ENCODE peak calls at places on chromosomes 4 and X, in five cellular contexts. A, T, M, Z and F are unnamed samples.

GRCh38 chrX:126137899-126138298 is 28.2 kb downstream of the DCAF12L2 start:
- DNase-seq in A (no peak), T (no peak), Z (no peak), M (peak), F (no peak)

GRCh38 chr4:129037093-129037492 is 56.2 kb downstream of the SCLT1 start:
- DNase-seq in T (no peak), M (no peak), Z (no peak), A (peak), F (no peak)

GRCh38 chr4:22473268-22473667 is 42.6 kb downstream of the ADGRA3 start:
- DNase-seq in Z (no peak), M (no peak), A (peak), T (peak), F (peak)

GRCh38 chr4:72418458-72418857 is 150.6 kb downstream of the ADAMTS3 start:
- DNase-seq in Z (peak), A (peak), T (no peak), M (peak), F (peak)

GRCh38 chrX:13938053-13938765 is 91.5 kb downstream of the GEMIN8 start:
- DNase-seq in T (no peak), M (peak), A (no peak), Z (no peak), F (no peak)

GRCh38 chr4:306551-306961 is 1.3 kb upstream of the ZNF732 start:
- DNase-seq in T (no peak), M (no peak), Z (no peak), A (no peak), F (no peak)

GRCh38 chr4:54658321-54659093 is 750 bp downstream of the KIT start:
- DNase-seq in Z (no peak), A (peak), M (peak), T (no peak), F (peak)

GRCh38 chrX:110087485-110088356 is 84.8 kb downstream of the TMEM164 start:
- DNase-seq in Z (peak), T (peak), M (peak), A (peak), F (peak)

GRCh38 chr4:62342346-62342745 is 1142.2 kb downstream of the ADGRL3 start:
- DNase-seq in A (no peak), M (no peak), Z (no peak), T (no peak), F (no peak)

GRCh38 chr4:122674371-122674770 is 53.5 kb upstream of the IL21 start:
- DNase-seq in A (no peak), T (no peak), Z (no peak), M (no peak), F (peak)

GRCh38 chrX:72100824-72101351 is 30.8 kb downstream of the RTL5 start:
- DNase-seq in Z (no peak), A (no peak), T (no peak), M (no peak), F (no peak)

GRCh38 chr4:41028392-41029076 is 185.8 kb downstream of the APBB2 start:
- DNase-seq in T (no peak), M (no peak), Z (no peak), A (peak), F (peak)

GRCh38 chrX:139091878-139092277 is 380.4 kb upstream of the FGF13 start:
- DNase-seq in A (no peak), T (no peak), Z (no peak), M (no peak), F (no peak)

GRCh38 chr4:160514126-160514525 is 1411.2 kb downstream of the RAPGEF2 start:
- DNase-seq in Z (no peak), T (no peak), A (no peak), M (no peak), F (no peak)

GRCh38 chr4:38007645-38008044 is 47.4 kb downstream of the PTTG2 start:
- DNase-seq in A (no peak), Z (no peak), T (no peak), M (no peak), F (no peak)

GRCh38 chr4:138560448-138560847 is 318.3 kb upstream of the SLC7A11 start:
- DNase-seq in A (no peak), Z (no peak), M (no peak), T (no peak), F (no peak)

GRCh38 chr4:7719354-7720174 is 220.1 kb downstream of the AFAP1 start:
- DNase-seq in Z (no peak), A (peak), M (peak), T (no peak), F (peak)

GRCh38 chr4:182876427-182876826 is 40.8 kb downstream of the DCTD start:
- DNase-seq in A (no peak), T (no peak), Z (no peak), M (no peak), F (no peak)

GRCh38 chr4:19130836-19131235 is 1109.3 kb upstream of the LCORL start:
- DNase-seq in A (peak), Z (peak), T (no peak), M (no peak), F (no peak)

GRCh38 chr4:87497141-87497540 is 32.0 kb downstream of the SPARCL1 start:
- DNase-seq in T (no peak), M (no peak), Z (no peak), A (no peak), F (no peak)

GRCh38 chrX:39133971-39134370 is 332.7 kb downstream of the MID1IP1 start:
- DNase-seq in Z (no peak), T (no peak), A (no peak), M (no peak), F (no peak)

GRCh38 chr4:131764730-131765129 is 1384.4 kb upstream of the PCDH10 start:
- DNase-seq in A (no peak), M (no peak), Z (no peak), T (no peak), F (no peak)

GRCh38 chrX:108167211-108167872 is 75.8 kb downstream of the ATG4A start:
- DNase-seq in Z (no peak), M (no peak), A (peak), T (no peak), F (peak)

GRCh38 chrX:152912121-152912520 is 14.3 kb downstream of the ZNF185 start:
- DNase-seq in M (peak), T (no peak), A (no peak), Z (no peak), F (no peak)

GRCh38 chr4:102799816-102800215 is 27.5 kb downstream of the UBE2D3 start:
- DNase-seq in T (no peak), Z (no peak), A (peak), M (no peak), F (no peak)

GRCh38 chr4:117971406-117971805 is 62.9 kb upstream of the NDST3 start:
- DNase-seq in T (no peak), Z (peak), A (no peak), M (peak), F (no peak)

GRCh38 chr4:181957088-181957487 is 286.1 kb upstream of the TENM3 start:
- DNase-seq in M (no peak), Z (peak), T (peak), A (peak), F (peak)

GRCh38 chrX:154530286-154530685 is 14.3 kb upstream of the FAM3A start:
- DNase-seq in T (no peak), Z (no peak), A (no peak), M (no peak), F (no peak)

DNA sequence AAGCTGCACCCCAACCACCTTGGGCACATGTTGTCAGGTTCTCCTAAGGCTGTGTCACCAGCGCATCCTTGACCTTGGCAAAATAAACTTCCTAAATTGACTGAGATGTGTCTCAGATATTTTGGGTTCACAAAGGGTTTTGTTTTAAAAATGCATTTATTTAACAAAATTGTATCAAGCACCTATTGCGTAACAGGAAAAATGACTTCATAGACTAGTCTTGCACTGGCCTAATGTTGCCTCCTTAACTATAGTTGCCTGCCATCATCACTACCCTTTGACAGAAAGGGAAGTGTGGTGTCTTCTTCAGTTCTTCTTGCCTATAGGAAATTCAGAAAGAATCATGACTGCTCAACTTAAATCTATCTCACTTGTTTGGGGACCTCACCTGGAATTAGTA is 374.2 kb downstream of the SH2D1A start:
- DNase-seq in T (no peak), M (no peak), A (no peak), Z (no peak), F (no peak)
- H3K4me3 ChIP-seq in T (no peak), M (no peak), A (no peak), Z (no peak), F (no peak)

GRCh38 chr4:100361336-100361735 is 156.5 kb downstream of the EMCN start:
- DNase-seq in Z (no peak), T (no peak), M (no peak), A (no peak), F (no peak)
- TF ChIP-seq CTCF in Z (no peak), T (no peak), M (no peak), A (no peak), F (no peak)

DNA sequence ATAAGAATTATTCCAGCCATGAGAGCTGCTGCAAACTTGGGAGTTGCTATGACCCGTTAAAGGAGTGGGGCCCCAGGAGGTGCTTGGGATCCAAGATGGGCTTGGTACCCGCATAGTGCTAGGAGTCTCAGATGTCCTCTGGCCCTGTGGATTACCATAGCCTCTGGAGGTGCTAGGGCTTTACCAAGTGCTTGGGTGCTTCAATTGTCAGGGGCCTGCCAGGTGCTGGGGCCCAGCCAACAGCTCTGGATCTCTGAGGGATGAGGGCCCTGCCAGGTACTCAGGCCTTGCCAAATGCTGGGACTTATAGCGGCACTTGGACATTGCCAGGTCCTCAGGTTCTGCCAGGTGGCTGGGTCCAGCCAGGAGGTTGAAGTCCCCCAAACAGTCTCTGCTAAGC is 32.0 kb upstream of the USP51 start:
- DNase-seq in A (no peak), M (no peak), Z (no peak), T (no peak), F (no peak)
- H3K4me3 ChIP-seq in A (no peak), M (no peak), Z (no peak), T (no peak), F (no peak)

DNA sequence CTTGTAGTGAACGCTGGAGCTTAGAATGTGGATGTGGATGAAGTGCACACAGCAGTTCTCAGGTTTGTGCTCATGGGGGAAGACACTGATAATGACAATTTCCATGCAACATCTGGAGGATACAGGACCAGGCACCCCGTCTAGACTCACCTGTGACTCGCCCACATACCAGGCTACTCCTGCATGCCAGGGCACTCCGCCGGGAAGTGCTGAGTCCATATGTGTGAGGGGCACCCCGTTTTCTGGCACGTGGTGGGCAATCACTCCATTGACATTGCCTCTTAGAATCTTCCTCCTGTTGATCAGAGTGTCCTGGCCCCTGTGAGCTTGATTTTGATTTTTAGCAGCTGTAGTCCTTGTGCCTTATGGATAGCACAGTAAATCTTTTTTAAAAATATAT is 90.9 kb upstream of the LRPAP1 start:
- DNase-seq in M (no peak), T (no peak), A (no peak), Z (no peak), F (no peak)
- TF ChIP-seq CTCF in M (no peak), T (no peak), A (no peak), Z (no peak), F (no peak)

GRCh38 chr4:112378858-112379257 is 81.7 kb downstream of the ALPK1 start:
- DNase-seq in T (no peak), M (no peak), A (peak), Z (no peak), F (no peak)

GRCh38 chr4:112371361-112371760 is 74.2 kb downstream of the ALPK1 start:
- DNase-seq in A (no peak), T (no peak), Z (no peak), M (no peak), F (no peak)

GRCh38 chr4:112377701-112378620 is 80.8 kb downstream of the ALPK1 start:
- DNase-seq in Z (no peak), A (no peak), T (no peak), M (no peak), F (no peak)

GRCh38 chr4:112377127-112377635 is 80.0 kb downstream of the ALPK1 start:
- DNase-seq in T (no peak), Z (no peak), A (no peak), M (no peak), F (no peak)

GRCh38 chr4:112374850-112375249 is 77.7 kb downstream of the ALPK1 start:
- DNase-seq in M (no peak), T (no peak), A (no peak), Z (no peak), F (no peak)
- H3K4me3 ChIP-seq in M (no peak), T (no peak), A (no peak), Z (no peak), F (no peak)

GRCh38 chr4:52235775-52236174 is 184.7 kb downstream of the SPATA18 start:
- DNase-seq in M (no peak), Z (no peak), A (no peak), T (no peak), F (no peak)

DNA sequence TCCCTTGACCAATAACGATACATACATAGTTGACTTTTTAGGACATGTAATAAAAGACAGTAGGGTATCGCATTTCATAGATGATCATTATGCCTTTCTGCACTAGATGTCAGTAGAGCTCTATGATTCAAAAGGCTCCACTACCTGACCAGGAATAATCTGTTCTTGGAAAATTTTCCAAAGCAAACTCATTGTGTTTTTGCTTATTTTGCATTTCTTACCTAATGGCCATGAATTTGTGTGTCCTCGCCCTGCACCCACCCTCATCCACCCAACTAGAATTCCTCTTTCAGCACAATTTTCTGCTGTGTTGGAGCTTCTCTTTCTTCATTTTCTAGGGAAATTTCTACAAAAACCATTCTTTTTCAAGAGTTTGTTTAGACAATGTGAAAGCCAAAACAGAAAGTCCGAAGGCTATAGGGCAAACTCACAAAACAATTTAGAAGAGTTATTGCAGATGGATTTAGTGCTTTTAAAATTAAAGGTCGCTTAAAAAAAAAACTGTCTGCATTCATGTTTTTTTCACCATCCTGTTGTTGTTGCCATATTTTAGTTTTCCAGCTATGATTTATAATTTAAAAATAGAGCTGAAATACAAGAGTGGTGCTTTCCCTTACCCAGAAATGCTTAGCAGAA is 183.6 kb downstream of the SPATA18 start:
- DNase-seq in M (peak), T (peak), A (peak), Z (peak), F (peak)
- TF ChIP-seq CTCF in M (peak), T (peak), A (peak), Z (peak), F (no peak)